ENCODE peak calls at places on chromosome 16, in eight cellular contexts. H is A549, Z is tibial nerve, X is OCI-LY7, K is heart right ventricle, W is testis, M is Calu3, N is thoracic aorta. T is an unnamed sample.

GRCh38 chr16:10834766-10835165 is 16.2 kb upstream of the TVP23A start:
- DNase-seq in X (no peak), M (no peak), W (no peak), K (no peak), H (no peak), N (no peak), Z (no peak), T (no peak)

GRCh38 chr16:28166394-28167208 is 45.2 kb downstream of the XPO6 start:
- DNase-seq in X (no peak), H (no peak), M (peak; percentile 24), K (no peak), Z (no peak), W (no peak), N (no peak), T (peak; percentile 57)

GRCh38 chr16:3638916-3639644 is 15.4 kb upstream of the DNASE1 start:
- DNase-seq in H (no peak), W (no peak), K (no peak), M (no peak), N (no peak), X (no peak), Z (no peak), T (no peak)

GRCh38 chr16:31452631-31453106 is 6.6 kb upstream of the ARMC5 start:
- DNase-seq in X (no peak), H (no peak), N (no peak), M (no peak), W (peak; percentile 40), Z (no peak), K (no peak), T (no peak)

GRCh38 chr16:20611350-20611902 is 35.3 kb upstream of the ACSM2B start:
- DNase-seq in X (no peak), M (no peak), N (no peak), W (no peak), H (no peak), Z (no peak), K (peak; percentile 39), T (no peak)

GRCh38 chr16:106623-107324 is 28.7 kb downstream of the MPG start:
- DNase-seq in X (peak; percentile 81), N (no peak), W (peak; percentile 80), M (peak; percentile 66), K (peak; percentile 53), H (peak; percentile 71), Z (peak; percentile 65), T (peak; percentile 68)

GRCh38 chr16:31298958-31299357 is 39.2 kb downstream of the ITGAM start:
- DNase-seq in N (no peak), W (no peak), H (no peak), K (no peak), X (peak; percentile 12), Z (no peak), M (no peak), T (no peak)

GRCh38 chr16:88195021-88195581 is 187.7 kb upstream of the ZNF469 start:
- DNase-seq in H (no peak), W (no peak), X (no peak), Z (no peak), M (no peak), N (no peak), K (no peak), T (no peak)

GRCh38 chr16:19375561-19376158 is 42.0 kb upstream of the TMC5 start:
- DNase-seq in W (peak; percentile 52), K (peak; percentile 44), H (peak; percentile 73), M (peak; percentile 60), X (peak; percentile 78), Z (peak; percentile 67), N (no peak), T (peak; percentile 52)

GRCh38 chr16:50616883-50617629 is 64.1 kb downstream of the SNX20 start:
- DNase-seq in N (no peak), H (no peak), M (no peak), K (no peak), W (no peak), X (no peak), Z (no peak), T (no peak)

GRCh38 chr16:52494621-52495020 is 52.3 kb downstream of the TOX3 start:
- DNase-seq in X (no peak), N (no peak), Z (no peak), W (no peak), M (no peak), K (no peak), H (no peak), T (no peak)

GRCh38 chr16:5557966-5558365 is 460.4 kb upstream of the EEF2KMT start:
- DNase-seq in Z (no peak), K (no peak), M (no peak), N (no peak), W (no peak), X (no peak), H (no peak), T (no peak)

GRCh38 chr16:8323153-8323552 is 267.2 kb downstream of the TMEM114 start:
- DNase-seq in M (no peak), X (no peak), N (no peak), H (no peak), W (no peak), K (no peak), Z (no peak), T (no peak)

GRCh38 chr16:11361751-11362742 is 16.8 kb downstream of the RMI2 start:
- DNase-seq in W (no peak), Z (no peak), M (no peak), K (no peak), N (no peak), X (peak; percentile 56), H (no peak), T (peak; percentile 59)

GRCh38 chr16:25838724-25839186 is 147.0 kb downstream of the HS3ST4 start:
- DNase-seq in W (peak; percentile 28), X (peak; percentile 73), H (peak; percentile 19), Z (peak; percentile 31), K (peak; percentile 10), M (peak; percentile 12), N (no peak), T (peak; percentile 26)

GRCh38 chr16:57613514-57613913 is 14.9 kb upstream of the ADGRG1 start:
- DNase-seq in H (no peak), M (no peak), Z (no peak), N (no peak), W (no peak), X (no peak), K (no peak), T (no peak)

GRCh38 chr16:69110406-69110805 is 5.0 kb downstream of the HAS3 start:
- DNase-seq in K (no peak), Z (no peak), M (no peak), X (no peak), W (no peak), N (no peak), H (no peak), T (no peak)

GRCh38 chr16:64370112-64370511 is 751.8 kb downstream of the CDH11 start:
- DNase-seq in N (no peak), Z (no peak), X (no peak), K (no peak), H (no peak), M (no peak), W (no peak), T (no peak)

GRCh38 chr16:56939801-56940200 is 7.9 kb downstream of the HERPUD1 start:
- DNase-seq in M (no peak), K (no peak), H (no peak), X (no peak), N (no peak), W (no peak), Z (no peak), T (peak; percentile 45)

GRCh38 chr16:46929378-46930332 is 43.8 kb downstream of the DNAJA2 start:
- DNase-seq in W (peak; percentile 85), K (peak; percentile 47), M (peak; percentile 80), H (peak; percentile 81), Z (peak; percentile 36), X (peak; percentile 65), N (no peak), T (peak; percentile 72)

GRCh38 chr16:46927273-46927672 is 43.1 kb downstream of the GPT2 start:
- DNase-seq in M (no peak), X (no peak), W (no peak), K (no peak), N (no peak), Z (no peak), H (no peak), T (no peak)

GRCh38 chr16:46932802-46933201 is 40.7 kb downstream of the DNAJA2 start:
- DNase-seq in H (no peak), X (peak; percentile 83), N (no peak), Z (no peak), M (no peak), W (no peak), K (no peak), T (no peak)

GRCh38 chr16:46928811-46929210 is 44.6 kb downstream of the GPT2 start:
- DNase-seq in N (no peak), H (no peak), M (no peak), X (no peak), K (no peak), Z (no peak), W (peak; percentile 75), T (no peak)

GRCh38 chr16:46930861-46931260 is 42.6 kb downstream of the DNAJA2 start:
- DNase-seq in N (no peak), W (no peak), Z (no peak), K (no peak), X (no peak), M (no peak), H (no peak), T (no peak)
- TF ChIP-seq CTCF in N (no peak), W (no peak), Z (no peak), K (no peak), X (no peak), M (no peak), H (no peak), T (no peak)

DNA sequence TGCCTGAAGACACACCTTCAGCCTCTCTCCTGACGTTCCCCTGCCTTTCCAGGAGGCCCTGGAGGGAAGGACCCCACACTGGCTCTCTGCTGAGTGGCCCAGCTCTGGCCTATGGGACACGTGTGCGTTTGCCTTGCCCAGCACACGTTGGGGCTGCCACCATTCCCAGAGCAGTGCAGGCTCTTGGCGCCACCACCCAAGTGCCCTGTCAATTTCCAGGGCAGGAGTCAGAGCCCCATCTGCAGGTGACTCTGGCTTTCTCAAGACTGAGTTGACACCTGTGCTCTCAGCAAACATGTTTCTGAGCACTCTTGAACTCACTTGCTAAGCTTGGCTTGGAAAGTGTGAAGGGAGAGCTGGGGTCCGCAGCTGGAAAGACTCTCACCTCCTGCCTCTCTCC is 4.7 kb upstream of the IRF8 start:
- DNase-seq in N (no peak), H (no peak), X (peak; percentile 71), Z (no peak), M (peak; percentile 67), W (no peak), K (no peak), T (peak; percentile 63)
- TF ChIP-seq CTCF in N (no peak), H (peak; percentile 9), X (peak; percentile 76), Z (no peak), M (peak; percentile 31), W (no peak), K (no peak), T (peak; percentile 22)

DNA sequence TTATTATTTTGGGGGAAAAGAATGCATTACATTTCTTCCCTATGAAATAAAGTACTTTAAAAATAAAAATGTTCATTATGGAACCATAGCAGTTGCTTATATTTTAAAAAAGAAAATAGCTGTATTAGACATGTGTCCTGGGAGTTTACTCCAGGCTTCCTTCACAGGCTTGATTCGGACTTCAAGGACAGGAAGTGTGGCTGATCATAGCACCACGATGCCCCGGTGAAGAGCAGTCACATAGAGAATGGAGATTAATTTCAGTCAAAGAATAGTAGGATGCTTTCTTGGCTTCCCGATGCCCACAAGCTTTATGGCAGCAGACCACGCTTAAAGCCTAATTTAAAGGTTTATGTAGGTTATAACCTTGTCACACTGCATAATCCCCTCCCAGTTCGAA is 125.1 kb downstream of the NPIPB5 start:
- DNase-seq in M (no peak), X (no peak), K (no peak), W (no peak), N (no peak), H (no peak), Z (no peak), T (no peak)
- TF ChIP-seq CTCF in M (no peak), X (no peak), K (no peak), W (no peak), N (no peak), H (no peak), Z (no peak), T (no peak)

GRCh38 chr16:22813946-22814325 is at the start of gene HS3ST2:
- DNase-seq in K (peak; percentile 24), X (no peak), H (no peak), Z (no peak), N (no peak), W (peak; percentile 68), M (no peak), T (peak; percentile 3)
- TF ChIP-seq CTCF in K (peak; percentile 33), X (no peak), H (no peak), Z (no peak), N (peak; percentile 45), W (peak; percentile 37), M (no peak), T (no peak)

T was measured in activated CD8-positive, alpha-beta T cell treated with anti-CD3 and anti-CD28 coated beads for 36 hours.